ENCODE peak calls at places on chromosomes 2 and 18, in eight cellular contexts. D is putamen; K is caudate nucleus; Q is activated naive CD4-positive, alpha-beta T cell treated with Interleukin-2 at 50 U/mL for 16 hours; G is K562; M is testis; E is neural progenitor cell; B is GM23248. A is an unnamed sample.

GRCh38 chr2:46050027-46050426 is 247.2 kb upstream of the EPAS1 start:
- DNase-seq in M (no peak), E (no peak), Q (no peak), G (no peak), K (no peak), D (no peak), B (no peak), A (no peak)

GRCh38 chr2:69428981-69429380 is 8.3 kb downstream of the NFU1 start:
- DNase-seq in D (no peak), B (no peak), K (no peak), E (no peak), M (no peak), G (no peak), Q (no peak), A (no peak)

GRCh38 chr2:173119069-173119807 is 43.6 kb downstream of the MAP3K20 start:
- DNase-seq in E (no peak), G (no peak), K (no peak), M (no peak), D (no peak), B (no peak), Q (no peak), A (no peak)

GRCh38 chr2:202932425-202933138 is 20.5 kb downstream of the CARF start:
- DNase-seq in D (no peak), G (no peak), Q (no peak), M (no peak), B (peak), K (no peak), E (no peak), A (no peak)

GRCh38 chr18:61876899-61877298 is 15.9 kb downstream of the RNF152 start:
- DNase-seq in B (no peak), Q (no peak), M (no peak), D (peak), G (no peak), K (peak), E (peak), A (no peak)

GRCh38 chr18:62245177-62245576 is 58.1 kb downstream of the RELCH start:
- DNase-seq in E (no peak), D (no peak), Q (no peak), G (no peak), B (no peak), M (no peak), K (no peak), A (no peak)

GRCh38 chr18:76457957-76458356 is 37.1 kb downstream of the ZNF516 start:
- DNase-seq in Q (no peak), B (no peak), M (no peak), G (no peak), E (no peak), D (no peak), K (no peak), A (no peak)

GRCh38 chr18:32019251-32019943 is 772 bp downstream of the RNF125 start:
- DNase-seq in D (peak), G (peak), Q (peak), E (peak), M (peak), B (peak), K (no peak), A (peak)

GRCh38 chr2:32623311-32623706 is 4.5 kb upstream of the TTC27 start:
- DNase-seq in Q (no peak), M (no peak), B (no peak), E (no peak), G (no peak), K (no peak), D (no peak), A (no peak)

GRCh38 chr2:229375241-229375640 is 104.2 kb upstream of the PID1 start:
- DNase-seq in B (peak), E (no peak), K (no peak), M (no peak), G (no peak), Q (no peak), D (no peak), A (no peak)

GRCh38 chr2:46173636-46174253 is 123.5 kb upstream of the EPAS1 start:
- DNase-seq in B (no peak), G (no peak), Q (no peak), D (no peak), E (peak), M (no peak), K (no peak), A (no peak)

GRCh38 chr2:104658149-104658839 is 195.6 kb upstream of the POU3F3 start:
- DNase-seq in B (peak), D (no peak), E (peak), K (no peak), M (peak), G (no peak), Q (no peak), A (no peak)

GRCh38 chr2:142165790-142166189 is 35.0 kb upstream of the LRP1B start:
- DNase-seq in B (peak), Q (no peak), M (peak), D (no peak), E (peak), K (no peak), G (no peak), A (no peak)

GRCh38 chr2:75186829-75187228 is 12.5 kb downstream of the TACR1 start:
- DNase-seq in D (no peak), Q (no peak), E (no peak), G (no peak), B (no peak), M (no peak), K (no peak), A (no peak)

GRCh38 chr2:16664052-16664731 is 1.4 kb downstream of the CYRIA start:
- DNase-seq in Q (no peak), G (no peak), K (peak), B (peak), D (peak), M (peak), E (peak), A (no peak)

GRCh38 chr18:23357992-23358594 is 95.0 kb upstream of the RIOK3 start:
- DNase-seq in Q (no peak), D (peak), G (no peak), B (no peak), E (no peak), M (peak), K (peak), A (no peak)

GRCh38 chr18:72407048-72407447 is 137.1 kb downstream of the CBLN2 start:
- DNase-seq in E (no peak), M (no peak), B (no peak), G (no peak), D (no peak), Q (no peak), K (no peak), A (no peak)

GRCh38 chr2:206004004-206004693 is 81.8 kb downstream of the INO80D start:
- DNase-seq in M (peak), G (peak), B (no peak), E (peak), D (no peak), Q (no peak), K (no peak), A (no peak)

GRCh38 chr2:151334082-151334815 is 23.1 kb upstream of the TNFAIP6 start:
- DNase-seq in D (peak), B (peak), G (no peak), E (no peak), Q (no peak), K (no peak), M (no peak), A (no peak)

GRCh38 chr18:267380-267687 is 513 bp downstream of the THOC1 start:
- DNase-seq in B (no peak), E (no peak), D (no peak), Q (no peak), K (no peak), M (peak), G (no peak), A (no peak)

GRCh38 chr2:95722331-95722730 is 130.5 kb downstream of the TRIM43 start:
- DNase-seq in D (no peak), Q (no peak), M (no peak), E (no peak), K (no peak), G (no peak), B (no peak), A (no peak)

GRCh38 chr18:63697261-63697660 is 5.5 kb upstream of the SERPINB11 start:
- DNase-seq in D (no peak), B (peak), K (no peak), G (no peak), Q (no peak), M (no peak), E (no peak), A (no peak)

GRCh38 chr2:46407852-46408455 is 71.4 kb upstream of the TMEM247 start:
- DNase-seq in D (no peak), E (no peak), K (no peak), B (no peak), M (no peak), G (no peak), Q (no peak), A (no peak)

GRCh38 chr2:25373269-25373981 is 31.7 kb upstream of the DNMT3A start:
- DNase-seq in D (no peak), G (no peak), Q (no peak), M (no peak), E (no peak), B (no peak), K (no peak), A (no peak)

GRCh38 chr18:26103579-26103978 is 13.2 kb upstream of the SS18 start:
- DNase-seq in D (no peak), Q (peak), E (peak), M (peak), K (no peak), G (peak), B (no peak), A (no peak)

GRCh38 chr2:191304939-191305875 is 60.0 kb downstream of the MYO1B start:
- DNase-seq in M (peak), D (no peak), G (no peak), E (peak), K (no peak), B (peak), Q (no peak), A (no peak)

GRCh38 chr2:8378016-8378810 is 303.6 kb upstream of the ID2 start:
- DNase-seq in E (no peak), D (no peak), Q (peak), M (no peak), K (no peak), G (no peak), B (no peak), A (no peak)

GRCh38 chr18:3147935-3148554 is 71.7 kb downstream of the MYOM1 start:
- DNase-seq in K (no peak), B (no peak), M (no peak), E (no peak), G (no peak), D (no peak), Q (no peak), A (no peak)

GRCh38 chr2:202121532-202122166 is 48.6 kb downstream of the KIAA2012 start:
- DNase-seq in E (no peak), M (no peak), B (no peak), Q (no peak), D (peak), K (no peak), G (no peak), A (no peak)

GRCh38 chr2:226325541-226325940 is 474.1 kb downstream of the IRS1 start:
- DNase-seq in G (no peak), B (no peak), D (no peak), E (peak), Q (no peak), M (no peak), K (no peak), A (no peak)

GRCh38 chr2:218033590-218034496 is 31.0 kb upstream of the TNS1 start:
- DNase-seq in G (no peak), Q (no peak), M (no peak), K (no peak), B (no peak), D (no peak), E (peak), A (peak)

GRCh38 chr2:241309684-241310117 is 5.8 kb downstream of the HDLBP start:
- DNase-seq in B (peak), E (no peak), Q (peak), D (no peak), M (no peak), G (no peak), K (no peak), A (peak)

A was measured in activated T-helper 2 cell treated with anti-CD3 and anti-CD28 coated beads, Interferon-gamma antibody, Interleukin-2, Interleukin-4, amounts not matched to agents 10 μg/mL and 5 μg/mL and 100 μg/mL, durations not matched to agents 14 hours and 24 hours and 36 hours.